ENCODE peak calls at places on chromosome 3, in five cellular contexts. One of them, this sample, is unnamed.

GRCh38 chr3:54572197-54572895 is 355.5 kb downstream of the LRTM1 start:
- DNase-seq in CD8-positive, alpha-beta memory T cell: no peak
- DNase-seq in NCI-H2171: no peak
- DNase-seq in heart left ventricle: no peak
- DNase-seq in globus pallidus: no peak
- DNase-seq in this sample: no peak

GRCh38 chr3:184656991-184657669 is 54.7 kb downstream of the MAGEF1 start:
- DNase-seq in NCI-H2171: peak; percentile 18
- DNase-seq in globus pallidus: no peak
- DNase-seq in heart left ventricle: no peak
- DNase-seq in CD8-positive, alpha-beta memory T cell: no peak
- DNase-seq in this sample: no peak

GRCh38 chr3:195849322-195850074 is 37.8 kb upstream of the MUC4 start:
- DNase-seq in CD8-positive, alpha-beta memory T cell: no peak
- DNase-seq in heart left ventricle: no peak
- DNase-seq in globus pallidus: no peak
- DNase-seq in NCI-H2171: no peak
- DNase-seq in this sample: peak; percentile 17

GRCh38 chr3:127747751-127748521 is 74.4 kb downstream of the MGLL start:
- DNase-seq in NCI-H2171: peak; percentile 93
- DNase-seq in heart left ventricle: peak; percentile 83
- DNase-seq in globus pallidus: no peak
- DNase-seq in CD8-positive, alpha-beta memory T cell: no peak
- DNase-seq in this sample: peak; percentile 67

GRCh38 chr3:43155464-43156121 is 49.7 kb upstream of the POMGNT2 start:
- DNase-seq in NCI-H2171: no peak
- DNase-seq in CD8-positive, alpha-beta memory T cell: no peak
- DNase-seq in heart left ventricle: peak; percentile 66
- DNase-seq in globus pallidus: peak; percentile 60
- DNase-seq in this sample: peak; percentile 74

GRCh38 chr3:10505050-10505790 is at the start of gene ATP2B2:
- DNase-seq in NCI-H2171: peak; percentile 67
- DNase-seq in heart left ventricle: peak; percentile 4
- DNase-seq in CD8-positive, alpha-beta memory T cell: no peak
- DNase-seq in globus pallidus: no peak
- DNase-seq in this sample: no peak

GRCh38 chr3:27675287-27675686 is 46.8 kb downstream of the EOMES start:
- DNase-seq in globus pallidus: no peak
- DNase-seq in CD8-positive, alpha-beta memory T cell: no peak
- DNase-seq in heart left ventricle: no peak
- DNase-seq in NCI-H2171: no peak
- DNase-seq in this sample: peak; percentile 69

GRCh38 chr3:187641319-187641976 is 28.7 kb downstream of the SST start:
- DNase-seq in globus pallidus: no peak
- DNase-seq in CD8-positive, alpha-beta memory T cell: no peak
- DNase-seq in NCI-H2171: no peak
- DNase-seq in heart left ventricle: no peak
- DNase-seq in this sample: no peak

GRCh38 chr3:40504636-40505430 is 1.0 kb upstream of the ZNF620 start:
- DNase-seq in NCI-H2171: no peak
- DNase-seq in globus pallidus: no peak
- DNase-seq in CD8-positive, alpha-beta memory T cell: no peak
- DNase-seq in heart left ventricle: no peak
- DNase-seq in this sample: peak; percentile 98

GRCh38 chr3:139532996-139533395 is 6.5 kb downstream of the RBP1 start:
- DNase-seq in globus pallidus: peak; percentile 83
- DNase-seq in CD8-positive, alpha-beta memory T cell: no peak
- DNase-seq in heart left ventricle: no peak
- DNase-seq in NCI-H2171: no peak
- DNase-seq in this sample: peak; percentile 50

GRCh38 chr3:184172681-184173373 is 1.8 kb upstream of the AP2M1 start:
- DNase-seq in CD8-positive, alpha-beta memory T cell: no peak
- DNase-seq in NCI-H2171: no peak
- DNase-seq in heart left ventricle: no peak
- DNase-seq in globus pallidus: no peak
- DNase-seq in this sample: peak; percentile 15

GRCh38 chr3:128956440-128956839 is 37.4 kb downstream of the CFAP92 start:
- DNase-seq in globus pallidus: no peak
- DNase-seq in heart left ventricle: no peak
- DNase-seq in NCI-H2171: no peak
- DNase-seq in CD8-positive, alpha-beta memory T cell: no peak
- DNase-seq in this sample: no peak

GRCh38 chr3:110381992-110382391 is 689.6 kb upstream of the NECTIN3 start:
- DNase-seq in CD8-positive, alpha-beta memory T cell: no peak
- DNase-seq in heart left ventricle: no peak
- DNase-seq in globus pallidus: no peak
- DNase-seq in NCI-H2171: no peak
- DNase-seq in this sample: peak; percentile 42

GRCh38 chr3:123688241-123688747 is 103.4 kb upstream of the HACD2 start:
- DNase-seq in CD8-positive, alpha-beta memory T cell: no peak
- DNase-seq in heart left ventricle: no peak
- DNase-seq in globus pallidus: no peak
- DNase-seq in NCI-H2171: no peak
- DNase-seq in this sample: peak; percentile 95

GRCh38 chr3:119595639-119596329 is 1.9 kb upstream of the PLA1A start:
- DNase-seq in globus pallidus: no peak
- DNase-seq in CD8-positive, alpha-beta memory T cell: no peak
- DNase-seq in NCI-H2171: no peak
- DNase-seq in heart left ventricle: no peak
- DNase-seq in this sample: no peak

GRCh38 chr3:170865209-170866094 is 4.5 kb downstream of the RPL22L1 start:
- DNase-seq in heart left ventricle: no peak
- DNase-seq in NCI-H2171: no peak
- DNase-seq in globus pallidus: no peak
- DNase-seq in CD8-positive, alpha-beta memory T cell: no peak
- DNase-seq in this sample: no peak

GRCh38 chr3:173287361-173287760 is 110.2 kb upstream of the NLGN1 start:
- DNase-seq in NCI-H2171: no peak
- DNase-seq in globus pallidus: no peak
- DNase-seq in heart left ventricle: no peak
- DNase-seq in CD8-positive, alpha-beta memory T cell: no peak
- DNase-seq in this sample: no peak

GRCh38 chr3:106262976-106263375 is 394.2 kb upstream of the CBLB start:
- DNase-seq in CD8-positive, alpha-beta memory T cell: no peak
- DNase-seq in heart left ventricle: no peak
- DNase-seq in NCI-H2171: no peak
- DNase-seq in globus pallidus: no peak
- DNase-seq in this sample: no peak

GRCh38 chr3:27861047-27862036 is 139.2 kb upstream of the EOMES start:
- DNase-seq in CD8-positive, alpha-beta memory T cell: no peak
- DNase-seq in NCI-H2171: no peak
- DNase-seq in globus pallidus: no peak
- DNase-seq in heart left ventricle: no peak
- DNase-seq in this sample: no peak

GRCh38 chr3:133211449-133211848 is 173.3 kb downstream of the TMEM108 start:
- DNase-seq in NCI-H2171: no peak
- DNase-seq in CD8-positive, alpha-beta memory T cell: no peak
- DNase-seq in heart left ventricle: no peak
- DNase-seq in globus pallidus: peak; percentile 48
- DNase-seq in this sample: no peak

GRCh38 chr3:57778499-57778898 is 22.4 kb downstream of the SLMAP start:
- DNase-seq in NCI-H2171: no peak
- DNase-seq in CD8-positive, alpha-beta memory T cell: no peak
- DNase-seq in globus pallidus: no peak
- DNase-seq in heart left ventricle: no peak
- DNase-seq in this sample: no peak

GRCh38 chr3:183008303-183008702 is 28.0 kb upstream of the DCUN1D1 start:
- DNase-seq in globus pallidus: no peak
- DNase-seq in NCI-H2171: no peak
- DNase-seq in CD8-positive, alpha-beta memory T cell: no peak
- DNase-seq in heart left ventricle: no peak
- DNase-seq in this sample: no peak

GRCh38 chr3:159856496-159857098 is 132.0 kb upstream of the IL12A start:
- DNase-seq in NCI-H2171: peak; percentile 98
- DNase-seq in CD8-positive, alpha-beta memory T cell: no peak
- DNase-seq in heart left ventricle: no peak
- DNase-seq in globus pallidus: no peak
- DNase-seq in this sample: peak; percentile 90

GRCh38 chr3:14574183-14574582 is 34.0 kb upstream of the GRIP2 start:
- DNase-seq in NCI-H2171: no peak
- DNase-seq in CD8-positive, alpha-beta memory T cell: no peak
- DNase-seq in globus pallidus: no peak
- DNase-seq in heart left ventricle: peak; percentile 30
- DNase-seq in this sample: no peak

GRCh38 chr3:132317229-132317948 is at the start of gene ACP3:
- DNase-seq in NCI-H2171: no peak
- DNase-seq in globus pallidus: peak; percentile 33
- DNase-seq in heart left ventricle: peak; percentile 62
- DNase-seq in CD8-positive, alpha-beta memory T cell: no peak
- DNase-seq in this sample: no peak

GRCh38 chr3:46566040-46566631 is at the start of gene LRRC2:
- DNase-seq in heart left ventricle: peak; percentile 77
- DNase-seq in globus pallidus: no peak
- DNase-seq in NCI-H2171: no peak
- DNase-seq in CD8-positive, alpha-beta memory T cell: no peak
- DNase-seq in this sample: peak; percentile 55

GRCh38 chr3:179179979-179180758 is 32.0 kb downstream of the PIK3CA start:
- DNase-seq in heart left ventricle: no peak
- DNase-seq in NCI-H2171: no peak
- DNase-seq in globus pallidus: no peak
- DNase-seq in CD8-positive, alpha-beta memory T cell: no peak
- DNase-seq in this sample: no peak

GRCh38 chr3:53161820-53162671 is 1.0 kb downstream of the PRKCD start:
- DNase-seq in heart left ventricle: no peak
- DNase-seq in globus pallidus: no peak
- DNase-seq in NCI-H2171: peak; percentile 3
- DNase-seq in CD8-positive, alpha-beta memory T cell: peak; percentile 39
- DNase-seq in this sample: peak; percentile 23

GRCh38 chr3:45406812-45407211 is 18.4 kb downstream of the LARS2 start:
- DNase-seq in NCI-H2171: no peak
- DNase-seq in heart left ventricle: no peak
- DNase-seq in CD8-positive, alpha-beta memory T cell: no peak
- DNase-seq in globus pallidus: no peak
- DNase-seq in this sample: no peak

GRCh38 chr3:118607915-118608820 is 426.5 kb downstream of the IGSF11 start:
- DNase-seq in globus pallidus: no peak
- DNase-seq in NCI-H2171: no peak
- DNase-seq in heart left ventricle: no peak
- DNase-seq in CD8-positive, alpha-beta memory T cell: no peak
- DNase-seq in this sample: no peak

GRCh38 chr3:10368512-10368911 is 47.6 kb upstream of the SEC13 start:
- DNase-seq in CD8-positive, alpha-beta memory T cell: no peak
- DNase-seq in NCI-H2171: no peak
- DNase-seq in heart left ventricle: no peak
- DNase-seq in globus pallidus: no peak
- DNase-seq in this sample: no peak

GRCh38 chr3:43217633-43218032 is 68.7 kb upstream of the SNRK start:
- DNase-seq in NCI-H2171: no peak
- DNase-seq in CD8-positive, alpha-beta memory T cell: no peak
- DNase-seq in globus pallidus: no peak
- DNase-seq in heart left ventricle: no peak
- DNase-seq in this sample: no peak

GRCh38 chr3:67083277-67083676 is 85.2 kb downstream of the KBTBD8 start:
- DNase-seq in heart left ventricle: no peak
- DNase-seq in globus pallidus: no peak
- DNase-seq in NCI-H2171: no peak
- DNase-seq in CD8-positive, alpha-beta memory T cell: peak; percentile 5
- DNase-seq in this sample: peak; percentile 83